ENCODE peak calls at places on chromosomes 13 and 19, in six cellular contexts. One of them, this sample, is unnamed.

GRCh38 chr13:50936681-50937080 is 27.1 kb downstream of the RNASEH2B start:
- DNase-seq in fibroblast of lung: no peak
- DNase-seq in fibroblast of the aortic adventitia: peak; percentile 45
- DNase-seq in epithelial cell of esophagus: no peak
- DNase-seq in fibroblast of mammary gland: peak; percentile 71
- DNase-seq in body of pancreas: no peak
- DNase-seq in this sample: no peak

GRCh38 chr13:67230774-67231480 is 791 bp upstream of the PCDH9 start:
- DNase-seq in fibroblast of lung: peak; percentile 77
- DNase-seq in fibroblast of the aortic adventitia: peak; percentile 73
- DNase-seq in epithelial cell of esophagus: peak; percentile 56
- DNase-seq in fibroblast of mammary gland: peak; percentile 62
- DNase-seq in body of pancreas: peak; percentile 59
- DNase-seq in this sample: peak; percentile 69

GRCh38 chr13:48500652-48501197 is 32.2 kb downstream of the RCBTB2 start:
- DNase-seq in fibroblast of lung: peak; percentile 88
- DNase-seq in fibroblast of the aortic adventitia: peak; percentile 80
- DNase-seq in epithelial cell of esophagus: peak; percentile 95
- DNase-seq in fibroblast of mammary gland: peak; percentile 93
- DNase-seq in body of pancreas: no peak
- DNase-seq in this sample: no peak

GRCh38 chr19:7848779-7849457 is 18.9 kb downstream of the EVI5L start:
- DNase-seq in fibroblast of lung: no peak
- DNase-seq in fibroblast of the aortic adventitia: no peak
- DNase-seq in epithelial cell of esophagus: no peak
- DNase-seq in fibroblast of mammary gland: no peak
- DNase-seq in body of pancreas: no peak
- DNase-seq in this sample: no peak

GRCh38 chr13:83895994-83896580 is 13.8 kb upstream of the SLITRK1 start:
- DNase-seq in fibroblast of lung: peak; percentile 74
- DNase-seq in fibroblast of the aortic adventitia: no peak
- DNase-seq in epithelial cell of esophagus: peak; percentile 86
- DNase-seq in fibroblast of mammary gland: peak; percentile 55
- DNase-seq in body of pancreas: no peak
- DNase-seq in this sample: no peak

GRCh38 chr13:44762946-44763345 is 186.8 kb upstream of the TSC22D1 start:
- DNase-seq in fibroblast of lung: peak; percentile 55
- DNase-seq in fibroblast of the aortic adventitia: peak; percentile 53
- DNase-seq in epithelial cell of esophagus: no peak
- DNase-seq in fibroblast of mammary gland: peak; percentile 58
- DNase-seq in body of pancreas: no peak
- DNase-seq in this sample: no peak

GRCh38 chr19:38683393-38684077 is 36.1 kb downstream of the ACTN4 start:
- DNase-seq in fibroblast of lung: peak; percentile 97
- DNase-seq in fibroblast of the aortic adventitia: peak; percentile 88
- DNase-seq in epithelial cell of esophagus: peak; percentile 99
- DNase-seq in fibroblast of mammary gland: peak; percentile 90
- DNase-seq in body of pancreas: peak; percentile 95
- DNase-seq in this sample: no peak

GRCh38 chr13:109707044-109707794 is 79.2 kb downstream of the IRS2 start:
- DNase-seq in fibroblast of lung: no peak
- DNase-seq in fibroblast of the aortic adventitia: no peak
- DNase-seq in epithelial cell of esophagus: no peak
- DNase-seq in fibroblast of mammary gland: no peak
- DNase-seq in body of pancreas: no peak
- DNase-seq in this sample: no peak

GRCh38 chr13:40503966-40504591 is 162.4 kb downstream of the FOXO1 start:
- DNase-seq in fibroblast of lung: peak; percentile 99
- DNase-seq in fibroblast of the aortic adventitia: peak; percentile 96
- DNase-seq in epithelial cell of esophagus: peak; percentile 90
- DNase-seq in fibroblast of mammary gland: peak; percentile 83
- DNase-seq in body of pancreas: no peak
- DNase-seq in this sample: no peak

GRCh38 chr13:99041788-99042187 is 63.9 kb upstream of the DOCK9 start:
- DNase-seq in fibroblast of lung: no peak
- DNase-seq in fibroblast of the aortic adventitia: no peak
- DNase-seq in epithelial cell of esophagus: no peak
- DNase-seq in fibroblast of mammary gland: no peak
- DNase-seq in body of pancreas: no peak
- DNase-seq in this sample: no peak

GRCh38 chr13:101751488-101751887 is 299.0 kb downstream of the ITGBL1 start:
- DNase-seq in fibroblast of lung: peak; percentile 59
- DNase-seq in fibroblast of the aortic adventitia: peak; percentile 58
- DNase-seq in epithelial cell of esophagus: peak; percentile 75
- DNase-seq in fibroblast of mammary gland: peak; percentile 90
- DNase-seq in body of pancreas: no peak
- DNase-seq in this sample: peak; percentile 31

GRCh38 chr13:32225494-32225931 is 89.7 kb downstream of the ZAR1L start:
- DNase-seq in fibroblast of lung: peak; percentile 90
- DNase-seq in fibroblast of the aortic adventitia: peak; percentile 61
- DNase-seq in epithelial cell of esophagus: no peak
- DNase-seq in fibroblast of mammary gland: peak; percentile 38
- DNase-seq in body of pancreas: no peak
- DNase-seq in this sample: no peak

GRCh38 chr19:36417752-36418286 is 625 bp downstream of the ZFP82 start:
- DNase-seq in fibroblast of lung: no peak
- DNase-seq in fibroblast of the aortic adventitia: no peak
- DNase-seq in epithelial cell of esophagus: no peak
- DNase-seq in fibroblast of mammary gland: no peak
- DNase-seq in body of pancreas: no peak
- DNase-seq in this sample: no peak

GRCh38 chr13:113819731-113820715 is 43.9 kb downstream of the GAS6 start:
- DNase-seq in fibroblast of lung: no peak
- DNase-seq in fibroblast of the aortic adventitia: no peak
- DNase-seq in epithelial cell of esophagus: no peak
- DNase-seq in fibroblast of mammary gland: no peak
- DNase-seq in body of pancreas: no peak
- DNase-seq in this sample: no peak

GRCh38 chr19:30131722-30132291 is 189.8 kb downstream of the URI1 start:
- DNase-seq in fibroblast of lung: no peak
- DNase-seq in fibroblast of the aortic adventitia: no peak
- DNase-seq in epithelial cell of esophagus: no peak
- DNase-seq in fibroblast of mammary gland: no peak
- DNase-seq in body of pancreas: no peak
- DNase-seq in this sample: no peak

GRCh38 chr19:6877766-6878165 is 9.6 kb upstream of the ADGRE1 start:
- DNase-seq in fibroblast of lung: no peak
- DNase-seq in fibroblast of the aortic adventitia: no peak
- DNase-seq in epithelial cell of esophagus: no peak
- DNase-seq in fibroblast of mammary gland: no peak
- DNase-seq in body of pancreas: no peak
- DNase-seq in this sample: no peak

GRCh38 chr19:3607398-3608078 is 863 bp upstream of the TBXA2R start:
- DNase-seq in fibroblast of lung: peak; percentile 53
- DNase-seq in fibroblast of the aortic adventitia: peak; percentile 60
- DNase-seq in epithelial cell of esophagus: no peak
- DNase-seq in fibroblast of mammary gland: peak; percentile 40
- DNase-seq in body of pancreas: no peak
- DNase-seq in this sample: peak; percentile 71

GRCh38 chr13:21069561-21070004 is 8.2 kb upstream of the LATS2 start:
- DNase-seq in fibroblast of lung: peak; percentile 97
- DNase-seq in fibroblast of the aortic adventitia: peak; percentile 99
- DNase-seq in epithelial cell of esophagus: peak; percentile 91
- DNase-seq in fibroblast of mammary gland: peak; percentile 98
- DNase-seq in body of pancreas: no peak
- DNase-seq in this sample: no peak

GRCh38 chr19:36182612-36183454 is 30.6 kb upstream of the COX7A1 start:
- DNase-seq in fibroblast of lung: peak; percentile 94
- DNase-seq in fibroblast of the aortic adventitia: no peak
- DNase-seq in epithelial cell of esophagus: peak; percentile 56
- DNase-seq in fibroblast of mammary gland: peak; percentile 16
- DNase-seq in body of pancreas: no peak
- DNase-seq in this sample: no peak

GRCh38 chr13:109497917-109498316 is 288.5 kb downstream of the IRS2 start:
- DNase-seq in fibroblast of lung: no peak
- DNase-seq in fibroblast of the aortic adventitia: no peak
- DNase-seq in epithelial cell of esophagus: no peak
- DNase-seq in fibroblast of mammary gland: no peak
- DNase-seq in body of pancreas: no peak
- DNase-seq in this sample: no peak

GRCh38 chr19:58562126-58563033 is 4.0 kb upstream of the UBE2M start:
- DNase-seq in fibroblast of lung: peak; percentile 58
- DNase-seq in fibroblast of the aortic adventitia: peak; percentile 41
- DNase-seq in epithelial cell of esophagus: peak; percentile 68
- DNase-seq in fibroblast of mammary gland: peak; percentile 41
- DNase-seq in body of pancreas: peak; percentile 45
- DNase-seq in this sample: peak; percentile 60

GRCh38 chr19:49407482-49408015 is 15.7 kb downstream of the PTH2 start:
- DNase-seq in fibroblast of lung: no peak
- DNase-seq in fibroblast of the aortic adventitia: no peak
- DNase-seq in epithelial cell of esophagus: no peak
- DNase-seq in fibroblast of mammary gland: no peak
- DNase-seq in body of pancreas: no peak
- DNase-seq in this sample: no peak

GRCh38 chr13:110434629-110435028 is 126.9 kb downstream of the RAB20 start:
- DNase-seq in fibroblast of lung: no peak
- DNase-seq in fibroblast of the aortic adventitia: no peak
- DNase-seq in epithelial cell of esophagus: no peak
- DNase-seq in fibroblast of mammary gland: no peak
- DNase-seq in body of pancreas: no peak
- DNase-seq in this sample: no peak

GRCh38 chr19:3954107-3954506 is 16.8 kb downstream of the DAPK3 start:
- DNase-seq in fibroblast of lung: no peak
- DNase-seq in fibroblast of the aortic adventitia: no peak
- DNase-seq in epithelial cell of esophagus: no peak
- DNase-seq in fibroblast of mammary gland: no peak
- DNase-seq in body of pancreas: no peak
- DNase-seq in this sample: no peak

GRCh38 chr19:14432817-14433453 is at the start of gene PKN1:
- DNase-seq in fibroblast of lung: no peak
- DNase-seq in fibroblast of the aortic adventitia: no peak
- DNase-seq in epithelial cell of esophagus: no peak
- DNase-seq in fibroblast of mammary gland: no peak
- DNase-seq in body of pancreas: peak; percentile 46
- DNase-seq in this sample: peak; percentile 95

GRCh38 chr19:14435320-14436050 is 2.4 kb downstream of the PKN1 start:
- DNase-seq in fibroblast of lung: no peak
- DNase-seq in fibroblast of the aortic adventitia: no peak
- DNase-seq in epithelial cell of esophagus: no peak
- DNase-seq in fibroblast of mammary gland: no peak
- DNase-seq in body of pancreas: no peak
- DNase-seq in this sample: no peak

GRCh38 chr19:14434157-14434501 is 1.0 kb downstream of the PKN1 start:
- DNase-seq in fibroblast of lung: no peak
- DNase-seq in fibroblast of the aortic adventitia: no peak
- DNase-seq in epithelial cell of esophagus: no peak
- DNase-seq in fibroblast of mammary gland: no peak
- DNase-seq in body of pancreas: peak; percentile 19
- DNase-seq in this sample: peak; percentile 70

GRCh38 chr19:14434543-14435319 is 1.6 kb downstream of the PKN1 start:
- DNase-seq in fibroblast of lung: peak; percentile 77
- DNase-seq in fibroblast of the aortic adventitia: peak; percentile 86
- DNase-seq in epithelial cell of esophagus: peak; percentile 47
- DNase-seq in fibroblast of mammary gland: peak; percentile 86
- DNase-seq in body of pancreas: peak; percentile 21
- DNase-seq in this sample: peak; percentile 79

GRCh38 chr19:14433454-14434156 is 499 bp downstream of the PKN1 start:
- DNase-seq in fibroblast of lung: no peak
- DNase-seq in fibroblast of the aortic adventitia: no peak
- DNase-seq in epithelial cell of esophagus: no peak
- DNase-seq in fibroblast of mammary gland: no peak
- DNase-seq in body of pancreas: peak; percentile 40
- DNase-seq in this sample: peak; percentile 59
- TF ChIP-seq CTCF in fibroblast of lung: no peak
- TF ChIP-seq CTCF in fibroblast of the aortic adventitia: no peak
- TF ChIP-seq CTCF in epithelial cell of esophagus: no peak
- TF ChIP-seq CTCF in fibroblast of mammary gland: no peak
- TF ChIP-seq CTCF in body of pancreas: peak; percentile 28
- TF ChIP-seq CTCF in this sample: peak; percentile 13

GRCh38 chr13:90974249-90974954 is 373.1 kb upstream of the MIR17HG start:
- DNase-seq in fibroblast of lung: no peak
- DNase-seq in fibroblast of the aortic adventitia: no peak
- DNase-seq in epithelial cell of esophagus: no peak
- DNase-seq in fibroblast of mammary gland: no peak
- DNase-seq in body of pancreas: no peak
- DNase-seq in this sample: no peak

DNA sequence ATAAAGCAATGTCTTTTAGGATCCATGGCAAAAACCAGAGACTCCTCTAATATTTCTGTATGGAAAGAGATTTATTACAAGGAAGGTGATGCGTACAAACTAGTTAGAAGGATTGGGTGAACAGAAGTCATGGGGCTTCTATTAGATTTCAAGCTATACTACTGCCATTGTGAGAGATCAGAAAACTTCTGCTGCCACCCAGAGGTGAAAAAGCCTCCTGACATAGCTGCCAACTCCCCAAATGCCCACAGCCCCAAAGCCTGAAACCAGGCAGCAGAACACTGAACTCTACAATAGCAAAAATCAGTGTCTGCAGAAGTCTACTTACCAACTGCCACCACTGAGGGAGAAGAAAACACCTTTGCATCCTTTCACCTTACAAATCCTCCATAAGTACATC is 379.0 kb upstream of the MIR17HG start:
- DNase-seq in fibroblast of lung: peak; percentile 7
- DNase-seq in fibroblast of the aortic adventitia: no peak
- DNase-seq in epithelial cell of esophagus: peak; percentile 50
- DNase-seq in fibroblast of mammary gland: peak; percentile 1
- DNase-seq in body of pancreas: peak; percentile 22
- DNase-seq in this sample: peak; percentile 38
- TF ChIP-seq CTCF in fibroblast of lung: peak; percentile 38
- TF ChIP-seq CTCF in fibroblast of the aortic adventitia: no peak
- TF ChIP-seq CTCF in epithelial cell of esophagus: peak; percentile 63
- TF ChIP-seq CTCF in fibroblast of mammary gland: peak; percentile 6
- TF ChIP-seq CTCF in body of pancreas: peak; percentile 49
- TF ChIP-seq CTCF in this sample: peak; percentile 46

GRCh38 chr13:43433691-43434121 is 353.1 kb downstream of the ENOX1 start:
- DNase-seq in fibroblast of lung: no peak
- DNase-seq in fibroblast of the aortic adventitia: no peak
- DNase-seq in epithelial cell of esophagus: no peak
- DNase-seq in fibroblast of mammary gland: peak; percentile 25
- DNase-seq in body of pancreas: no peak
- DNase-seq in this sample: no peak
- TF ChIP-seq CTCF in fibroblast of lung: no peak
- TF ChIP-seq CTCF in fibroblast of the aortic adventitia: no peak
- TF ChIP-seq CTCF in epithelial cell of esophagus: no peak
- TF ChIP-seq CTCF in fibroblast of mammary gland: no peak
- TF ChIP-seq CTCF in body of pancreas: no peak
- TF ChIP-seq CTCF in this sample: no peak

GRCh38 chr19:18589380-18590272 is 1.0 kb downstream of the REX1BD start:
- DNase-seq in fibroblast of lung: peak; percentile 68
- DNase-seq in fibroblast of the aortic adventitia: peak; percentile 45
- DNase-seq in epithelial cell of esophagus: peak; percentile 78
- DNase-seq in fibroblast of mammary gland: peak; percentile 57
- DNase-seq in body of pancreas: peak; percentile 63
- DNase-seq in this sample: peak; percentile 85
- TF ChIP-seq CTCF in fibroblast of lung: no peak
- TF ChIP-seq CTCF in fibroblast of the aortic adventitia: no peak
- TF ChIP-seq CTCF in epithelial cell of esophagus: no peak
- TF ChIP-seq CTCF in fibroblast of mammary gland: no peak
- TF ChIP-seq CTCF in body of pancreas: peak; percentile 43
- TF ChIP-seq CTCF in this sample: no peak

GRCh38 chr13:24279706-24280105 is 29.7 kb upstream of the C1QTNF9 start:
- DNase-seq in fibroblast of lung: no peak
- DNase-seq in fibroblast of the aortic adventitia: no peak
- DNase-seq in epithelial cell of esophagus: no peak
- DNase-seq in fibroblast of mammary gland: no peak
- DNase-seq in body of pancreas: no peak
- DNase-seq in this sample: no peak
- TF ChIP-seq CTCF in fibroblast of lung: no peak
- TF ChIP-seq CTCF in fibroblast of the aortic adventitia: no peak
- TF ChIP-seq CTCF in epithelial cell of esophagus: no peak
- TF ChIP-seq CTCF in fibroblast of mammary gland: no peak
- TF ChIP-seq CTCF in body of pancreas: no peak
- TF ChIP-seq CTCF in this sample: no peak

GRCh38 chr19:2171349-2172145 is 7.8 kb downstream of the DOT1L start:
- DNase-seq in fibroblast of lung: peak; percentile 42
- DNase-seq in fibroblast of the aortic adventitia: peak; percentile 23
- DNase-seq in epithelial cell of esophagus: no peak
- DNase-seq in fibroblast of mammary gland: peak; percentile 47
- DNase-seq in body of pancreas: peak; percentile 55
- DNase-seq in this sample: peak; percentile 67
- TF ChIP-seq CTCF in fibroblast of lung: peak; percentile 11
- TF ChIP-seq CTCF in fibroblast of the aortic adventitia: no peak
- TF ChIP-seq CTCF in epithelial cell of esophagus: no peak
- TF ChIP-seq CTCF in fibroblast of mammary gland: no peak
- TF ChIP-seq CTCF in body of pancreas: peak; percentile 12
- TF ChIP-seq CTCF in this sample: no peak